ENCODE peak calls at places on chromosomes 7 and 10, in five cellular contexts. K is small intestine, M is germinal center, D is T-helper 2 cell, G is fibroblast of the conjunctiva. L is an unnamed sample.

GRCh38 chr10:80205478-80206276 is at the start of gene ANXA11:
- DNase-seq in M (peak), D (peak), K (peak), G (peak), L (peak)

GRCh38 chr7:128946936-128947830 is 9.5 kb downstream of the IRF5 start:
- DNase-seq in D (no peak), G (no peak), M (peak), K (no peak), L (peak)

GRCh38 chr7:157041004-157041403 is 30.5 kb upstream of the MNX1 start:
- DNase-seq in D (no peak), G (no peak), K (no peak), M (no peak), L (no peak)

GRCh38 chr7:33040803-33041516 is 21.6 kb downstream of the NT5C3A start:
- DNase-seq in K (peak), G (no peak), D (no peak), M (peak), L (peak)

GRCh38 chr10:6382081-6382480 is 179.3 kb downstream of the PFKFB3 start:
- DNase-seq in D (no peak), M (peak), K (no peak), G (no peak), L (peak)

GRCh38 chr7:1611708-1612241 is 41.9 kb upstream of the PSMG3 start:
- DNase-seq in K (peak), G (peak), D (no peak), M (no peak), L (no peak)

GRCh38 chr10:86693721-86694369 is 25.5 kb downstream of the LDB3 start:
- DNase-seq in K (peak), G (peak), M (peak), D (no peak), L (peak)

GRCh38 chr10:122499491-122499941 is 38.2 kb downstream of the HTRA1 start:
- DNase-seq in K (peak), M (no peak), G (peak), D (no peak), L (no peak)

GRCh38 chr10:94076325-94076841 is 82.7 kb downstream of the PLCE1 start:
- DNase-seq in G (peak), K (peak), M (no peak), D (no peak), L (no peak)

GRCh38 chr10:19775286-19775685 is 40.9 kb upstream of the PLXDC2 start:
- DNase-seq in M (no peak), K (no peak), G (no peak), D (no peak), L (no peak)

GRCh38 chr7:77331938-77332695 is 84.0 kb downstream of the GSAP start:
- DNase-seq in G (peak), K (peak), D (no peak), M (peak), L (peak)

GRCh38 chr10:33289776-33290175 is 44.7 kb downstream of the NRP1 start:
- DNase-seq in G (no peak), D (no peak), K (no peak), M (no peak), L (no peak)

GRCh38 chr10:131949041-131949862 is 32.5 kb downstream of the BNIP3 start:
- DNase-seq in D (no peak), K (no peak), G (no peak), M (no peak), L (no peak)

GRCh38 chr7:69695998-69696657 is 97.9 kb downstream of the AUTS2 start:
- DNase-seq in M (peak), D (no peak), K (no peak), G (no peak), L (peak)

GRCh38 chr7:78490526-78490925 is 692.0 kb downstream of the PHTF2 start:
- DNase-seq in K (no peak), G (no peak), D (no peak), M (no peak), L (no peak)

GRCh38 chr7:83921798-83922607 is 272.6 kb downstream of the SEMA3A start:
- DNase-seq in D (no peak), K (no peak), G (peak), M (no peak), L (no peak)

GRCh38 chr10:3197354-3198003 is 24.9 kb upstream of the PITRM1 start:
- DNase-seq in M (peak), K (peak), D (no peak), G (peak), L (no peak)

GRCh38 chr10:121988361-121989324 is at the start of gene TACC2:
- DNase-seq in K (no peak), D (no peak), M (no peak), G (no peak), L (no peak)

GRCh38 chr10:95201736-95202135 is 7.7 kb downstream of the ACSM6 start:
- DNase-seq in G (no peak), D (no peak), K (no peak), M (no peak), L (no peak)

GRCh38 chr10:71840177-71840711 is 10.8 kb downstream of the PSAP start:
- DNase-seq in K (peak), D (no peak), M (no peak), G (peak), L (no peak)